ENCODE peak calls at places on chromosomes 4 and X, in ten cellular contexts. F is astrocyte of the spinal cord; L is CD4-positive, alpha-beta T cell; G is AG10803; C is lower leg skin; J is transverse colon; N is fibroblast of the aortic adventitia; X is right lobe of liver; B is OCI-LY7; O is GM23338. D is an unnamed sample.
A peak's percentile ranks its signal among the peaks of the same experiment; 100 is the strongest.

GRCh38 chrX:3262906-3263305 is 83.5 kb downstream of the MXRA5 start:
- DNase-seq in N (peak; percentile 84), F (peak; percentile 93), G (peak; percentile 83), O (no peak), X (no peak), C (no peak), J (no peak), B (no peak), L (no peak), D (no peak)

GRCh38 chrX:65755786-65756185 is 88.3 kb downstream of the MSN start:
- DNase-seq in J (no peak), O (no peak), X (no peak), C (no peak), L (no peak), B (no peak), N (no peak), G (no peak), F (no peak), D (no peak)

GRCh38 chr4:2849267-2850140 is 5.9 kb downstream of the ADD1 start:
- DNase-seq in X (no peak), J (peak; percentile 56), C (no peak), F (peak; percentile 27), O (no peak), G (peak; percentile 82), B (no peak), L (no peak), N (no peak), D (no peak)

GRCh38 chr4:1318488-1319213 is 28.4 kb upstream of the UVSSA start:
- DNase-seq in G (no peak), O (peak; percentile 74), C (no peak), L (no peak), N (no peak), J (no peak), B (no peak), F (no peak), X (peak; percentile 43), D (no peak)

GRCh38 chr4:152820073-152820472 is 40.3 kb downstream of the ARFIP1 start:
- DNase-seq in O (no peak), N (no peak), X (no peak), J (no peak), B (no peak), G (no peak), F (no peak), C (no peak), L (no peak), D (no peak)

GRCh38 chr4:17562157-17562556 is 14.8 kb upstream of the LAP3 start:
- DNase-seq in B (peak; percentile 37), G (no peak), C (no peak), O (peak; percentile 28), N (no peak), X (no peak), L (no peak), J (no peak), F (no peak), D (no peak)

GRCh38 chr4:94277539-94277938 is 65.1 kb downstream of the HPGDS start:
- DNase-seq in L (no peak), B (no peak), G (no peak), O (no peak), F (no peak), C (no peak), J (no peak), X (no peak), N (no peak), D (no peak)

GRCh38 chrX:141220342-141221008 is 21.8 kb downstream of the SPANXC start:
- DNase-seq in B (no peak), L (no peak), N (peak; percentile 65), J (no peak), C (no peak), F (peak; percentile 81), X (no peak), G (peak; percentile 61), O (no peak), D (no peak)

GRCh38 chr4:168183717-168184571 is 91.6 kb downstream of the ANXA10 start:
- DNase-seq in F (peak; percentile 55), L (no peak), B (peak; percentile 18), G (peak; percentile 43), J (no peak), O (peak; percentile 49), X (no peak), C (no peak), N (peak; percentile 68), D (no peak)

GRCh38 chr4:10181745-10182445 is 65.3 kb upstream of the WDR1 start:
- DNase-seq in X (no peak), N (no peak), L (no peak), C (no peak), O (no peak), J (no peak), G (no peak), F (no peak), B (no peak), D (no peak)

GRCh38 chr4:128782076-128782715 is 27.3 kb upstream of the JADE1 start:
- DNase-seq in F (no peak), C (no peak), O (peak; percentile 52), B (peak; percentile 43), G (peak; percentile 72), X (peak; percentile 77), L (peak; percentile 71), N (peak; percentile 55), J (peak; percentile 50), D (peak; percentile 19)

GRCh38 chr4:15003891-15004700 is 1.8 kb downstream of the CPEB2 start:
- DNase-seq in X (peak; percentile 67), B (peak; percentile 72), N (no peak), J (peak; percentile 45), L (peak; percentile 68), G (peak; percentile 9), C (peak; percentile 23), F (no peak), O (peak; percentile 38), D (peak; percentile 60)

GRCh38 chr4:155047755-155048154 is 160.7 kb upstream of the NPY2R start:
- DNase-seq in C (no peak), G (no peak), L (no peak), F (peak; percentile 60), B (no peak), O (no peak), N (peak; percentile 82), X (no peak), J (no peak), D (no peak)

GRCh38 chr4:129526812-129527211 is 430.9 kb downstream of the C4orf33 start:
- DNase-seq in N (peak; percentile 42), O (peak; percentile 31), J (no peak), L (no peak), F (no peak), C (no peak), X (no peak), B (peak; percentile 1), G (no peak), D (no peak)

GRCh38 chr4:153497091-153497531 is 31.0 kb downstream of the TMEM131L start:
- DNase-seq in B (peak; percentile 49), L (no peak), J (no peak), F (no peak), G (no peak), N (peak; percentile 40), O (no peak), C (no peak), X (no peak), D (no peak)

GRCh38 chr4:15691346-15692140 is 9.9 kb downstream of the FAM200B start:
- DNase-seq in L (no peak), J (no peak), B (no peak), F (peak; percentile 61), G (peak; percentile 68), O (no peak), C (no peak), N (peak; percentile 47), X (no peak), D (no peak)

GRCh38 chr4:163284304-163284703 is 48.1 kb downstream of the NPY1R start:
- DNase-seq in X (no peak), F (no peak), G (no peak), N (no peak), C (no peak), L (no peak), B (peak; percentile 36), O (no peak), J (no peak), D (no peak)

GRCh38 chr4:71932941-71933340 is 98.9 kb upstream of the NPFFR2 start:
- DNase-seq in L (no peak), X (no peak), G (peak; percentile 4), C (no peak), F (peak; percentile 22), B (no peak), J (no peak), O (no peak), N (peak; percentile 6), D (no peak)

DNA sequence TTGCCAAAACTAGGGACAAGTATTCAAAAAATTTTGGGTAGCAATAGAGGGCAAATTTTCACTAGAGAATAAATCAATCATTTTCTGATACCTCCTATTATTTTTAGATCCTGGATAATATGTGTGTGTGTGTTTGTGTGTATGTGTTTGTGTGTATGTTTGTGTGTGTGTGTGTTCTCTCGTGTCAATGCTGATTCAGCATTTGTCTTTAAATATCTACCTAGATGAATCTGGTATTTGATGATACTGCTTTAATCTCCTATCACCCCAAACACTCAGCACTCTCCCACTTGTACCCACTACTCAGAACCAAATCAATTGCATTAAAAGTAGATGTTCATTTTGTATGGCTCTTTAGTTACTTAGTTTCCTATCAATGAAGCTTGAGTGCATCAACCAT is 101.3 kb upstream of the NPFFR2 start:
- DNase-seq in B (no peak), G (no peak), J (no peak), L (no peak), X (no peak), O (no peak), F (no peak), N (no peak), C (no peak), D (no peak)
- TF ChIP-seq CTCF in B (no peak), G (no peak), J (no peak), L (no peak), X (no peak), O (no peak), F (no peak), N (no peak), C (no peak), D (no peak)

GRCh38 chr4:113411496-113411938 is 350.0 kb downstream of the CAMK2D start:
- DNase-seq in B (no peak), O (no peak), G (peak; percentile 83), N (peak; percentile 95), X (peak; percentile 49), L (no peak), C (peak; percentile 40), F (peak; percentile 87), J (no peak), D (no peak)
- TF ChIP-seq CTCF in B (no peak), O (no peak), G (no peak), N (no peak), X (peak; percentile 3), L (no peak), C (no peak), F (no peak), J (no peak), D (no peak)

DNA sequence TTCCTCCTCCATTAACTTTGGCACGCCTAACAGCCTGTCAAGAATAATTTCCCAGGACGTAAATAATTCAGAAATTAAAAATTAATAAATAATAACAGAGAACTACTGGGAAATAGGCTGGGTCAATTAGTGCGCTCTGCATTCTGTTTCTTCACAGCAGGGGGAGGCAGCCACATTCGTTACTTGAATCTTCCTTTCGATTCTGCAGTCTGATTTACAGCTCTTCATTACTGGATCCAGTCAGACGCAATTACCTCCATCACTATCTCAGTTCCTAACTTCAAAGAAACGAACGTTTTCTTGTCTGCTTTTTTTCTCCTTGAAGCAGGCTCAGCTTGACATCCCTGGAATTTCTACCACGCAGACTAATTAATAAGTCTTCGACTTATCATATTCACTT is 9.0 kb upstream of the RPL34 start:
- DNase-seq in F (no peak), G (peak; percentile 23), J (no peak), O (no peak), N (peak; percentile 32), L (no peak), C (no peak), X (no peak), B (no peak), D (no peak)
- TF ChIP-seq CTCF in F (peak; percentile 13), G (peak; percentile 52), J (no peak), O (no peak), N (peak; percentile 40), L (no peak), C (no peak), X (no peak), B (no peak), D (no peak)

GRCh38 chrX:109448539-109448938 is 33.3 kb downstream of the GUCY2F start:
- DNase-seq in C (no peak), X (no peak), B (no peak), N (peak; percentile 7), O (no peak), F (no peak), J (no peak), L (no peak), G (no peak), D (no peak)
- TF ChIP-seq CTCF in C (no peak), X (no peak), B (no peak), N (no peak), O (no peak), F (no peak), J (no peak), L (no peak), G (no peak), D (no peak)

D was measured in activated B cell treated with CpG ODN at 0.5 μM for 24 hours.